ENCODE peak calls at places on chromosome 12, in six cellular contexts. Q is cardiac fibroblast, Z is PC-3, X is osteoblast, D is choroid plexus epithelial cell, Y is astrocyte of the cerebellum. T is an unnamed sample.

GRCh38 chr12:109331546-109331945 is 16.2 kb upstream of the MYO1H start:
- DNase-seq in Y (no peak), D (no peak), Q (no peak), X (no peak), Z (no peak), T (no peak)

GRCh38 chr12:111404362-111405148 is 1.2 kb upstream of the SH2B3 start:
- DNase-seq in Z (no peak), Q (no peak), D (peak; percentile 67), X (peak; percentile 78), Y (no peak), T (peak; percentile 86)

GRCh38 chr12:6771091-6771495 is 1.2 kb upstream of the LAG3 start:
- DNase-seq in Z (no peak), Q (no peak), X (peak; percentile 90), Y (no peak), D (no peak), T (no peak)

GRCh38 chr12:119061208-119061796 is 80.0 kb downstream of the SRRM4 start:
- DNase-seq in Q (peak; percentile 50), Y (peak; percentile 3), D (peak; percentile 38), X (no peak), Z (peak; percentile 65), T (peak; percentile 49)

GRCh38 chr12:49304161-49304560 is 9.2 kb downstream of the PRPH start:
- DNase-seq in D (peak; percentile 62), Q (peak; percentile 38), Y (no peak), X (peak; percentile 58), Z (no peak), T (no peak)

GRCh38 chr12:95057431-95057830 is 16.0 kb downstream of the NR2C1 start:
- DNase-seq in Q (no peak), Z (no peak), D (no peak), Y (peak; percentile 11), X (no peak), T (no peak)

GRCh38 chr12:66405395-66405794 is 103.1 kb downstream of the HELB start:
- DNase-seq in Y (no peak), Z (peak; percentile 13), X (peak; percentile 68), D (peak; percentile 44), Q (peak; percentile 57), T (no peak)

GRCh38 chr12:106506691-106507090 is 76.1 kb upstream of the RFX4 start:
- DNase-seq in D (no peak), Q (no peak), X (no peak), Y (no peak), Z (no peak), T (no peak)

GRCh38 chr12:125013816-125014442 is 20.5 kb downstream of the BRI3BP start:
- DNase-seq in D (no peak), Y (no peak), X (no peak), Z (no peak), Q (no peak), T (no peak)

GRCh38 chr12:51600721-51601120 is 9.7 kb downstream of the SCN8A start:
- DNase-seq in D (no peak), Q (no peak), Z (peak; percentile 23), X (no peak), Y (no peak), T (no peak)
- TF ChIP-seq CTCF in D (no peak), Q (no peak), Z (no peak), X (no peak), Y (no peak), T (no peak)

GRCh38 chr12:120856980-120857379 is 47.2 kb downstream of the SPPL3 start:
- DNase-seq in Z (peak; percentile 52), D (no peak), Y (no peak), X (no peak), Q (peak; percentile 31), T (no peak)
- H3K4me3 ChIP-seq in Z (no peak overlapping the region), D (no peak overlapping the region), Y (no peak overlapping the region), X (no peak overlapping the region), Q (no peak overlapping the region), T (no peak overlapping the region)

GRCh38 chr12:27619308-27619707 is 76.9 kb upstream of the REP15 start:
- DNase-seq in Y (peak; percentile 47), Z (peak; percentile 99), Q (peak; percentile 94), D (peak; percentile 86), X (peak; percentile 32), T (no peak)
- TF ChIP-seq CTCF in Y (no peak), Z (no peak), Q (no peak), D (no peak), X (no peak), T (no peak)

GRCh38 chr12:89160716-89161123 is 191.6 kb downstream of the DUSP6 start:
- DNase-seq in Q (peak; percentile 82), D (peak; percentile 73), Z (peak; percentile 89), X (peak; percentile 30), Y (no peak), T (no peak)
- H3K4me3 ChIP-seq in Q (no peak overlapping the region), D (no peak overlapping the region), Z (no peak overlapping the region), X (no peak overlapping the region), Y (no peak overlapping the region), T (no peak overlapping the region)

DNA sequence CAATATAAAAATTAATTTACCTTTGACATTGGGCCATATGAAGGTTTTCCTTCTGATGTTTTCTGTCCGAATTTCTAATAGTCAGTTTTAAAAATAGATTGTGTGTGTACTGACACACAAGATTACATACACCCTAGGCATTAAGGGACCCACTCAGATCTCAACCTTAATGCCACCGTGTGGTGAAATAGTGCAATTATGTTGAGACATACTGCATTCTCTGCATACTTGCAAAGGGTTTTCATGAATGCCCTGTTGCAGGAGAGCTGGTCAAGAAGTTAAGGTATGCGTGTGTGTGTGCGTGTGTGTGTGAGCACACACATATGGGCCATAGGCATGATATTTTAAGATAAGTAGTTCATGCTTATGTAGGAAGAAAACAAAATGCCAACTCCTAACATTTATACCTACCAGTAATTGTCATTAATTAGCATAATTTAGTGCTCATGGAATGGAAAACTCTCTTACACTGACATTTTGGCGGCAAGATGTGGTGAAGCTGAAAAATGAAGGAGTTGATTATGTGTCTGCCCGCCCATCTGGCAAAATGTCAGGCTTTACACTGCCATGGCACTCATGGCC is 58.8 kb downstream of the PIK3C2G start:
- DNase-seq in Q (peak; percentile 91), X (peak; percentile 48), Z (peak; percentile 79), D (peak; percentile 91), Y (peak; percentile 56), T (peak; percentile 59)
- TF ChIP-seq CTCF in Q (peak; percentile 58), X (peak; percentile 49), Z (peak; percentile 71), D (peak; percentile 60), Y (peak; percentile 59), T (peak; percentile 58)

GRCh38 chr12:70660002-70660604 is 22.9 kb upstream of the PTPRB start:
- DNase-seq in Z (no peak), D (no peak), X (no peak), Q (no peak), Y (no peak), T (no peak)
- H3K4me3 ChIP-seq in Z (no peak overlapping the region), D (no peak overlapping the region), X (no peak overlapping the region), Q (no peak overlapping the region), Y (no peak overlapping the region), T (no peak overlapping the region)

DNA sequence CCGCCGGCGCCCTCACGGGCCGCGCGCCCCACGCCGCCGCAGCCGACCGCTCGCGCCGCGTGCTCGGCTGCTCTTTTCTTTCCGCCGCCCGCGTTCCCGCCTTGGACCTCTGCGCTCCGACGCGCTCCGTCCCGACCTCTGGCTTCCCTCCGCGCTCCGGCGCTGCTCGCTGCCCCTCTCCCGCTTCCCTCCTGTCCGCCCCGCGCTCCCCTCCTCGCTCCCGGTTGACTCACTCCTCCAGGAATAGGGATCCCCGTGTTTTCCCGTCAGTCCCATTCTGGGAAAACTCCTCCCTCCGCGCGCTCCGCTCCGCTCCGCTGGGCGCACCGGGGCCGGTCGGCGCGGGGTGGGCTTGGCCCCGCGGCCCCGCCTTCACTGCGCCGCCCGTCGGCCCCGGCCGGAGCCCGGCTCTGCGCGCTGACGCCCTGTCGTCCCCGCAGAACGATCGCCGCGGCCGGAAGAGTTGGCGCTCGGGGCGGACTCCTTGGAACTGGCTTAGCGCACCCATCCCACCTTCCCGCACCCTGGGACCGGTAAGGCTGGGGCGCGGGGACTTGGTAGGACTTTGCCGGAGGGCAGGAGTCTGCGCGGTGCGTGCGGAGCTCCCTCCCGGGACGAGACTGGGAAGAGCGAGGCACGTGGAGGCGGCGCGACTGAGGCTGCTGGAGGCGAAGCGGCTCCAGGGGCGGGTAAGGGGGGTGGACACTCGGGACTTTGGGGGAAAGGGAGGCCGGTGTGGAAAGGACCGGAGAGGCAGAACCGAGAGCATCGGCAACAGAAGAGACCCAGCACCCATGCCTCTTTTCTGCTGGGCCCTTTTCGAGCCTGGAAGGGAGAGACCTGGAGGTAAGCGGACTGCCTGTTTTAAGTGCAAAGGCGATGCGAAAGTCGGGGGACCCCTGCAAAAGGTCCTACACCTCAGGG is 573 bp downstream of the TEAD4 start:
- DNase-seq in Y (no peak), X (peak; percentile 97), Z (peak; percentile 45), Q (peak; percentile 58), D (peak; percentile 48), T (peak; percentile 36)
- TF ChIP-seq CTCF in Y (no peak), X (no peak), Z (no peak), Q (no peak), D (no peak), T (no peak)